ENCODE peak calls at places on chromosome 1, in nine cellular contexts. N is activated naive CD4-positive, alpha-beta T cell; D is fibroblast of lung; G is mucosa of descending colon; X is CD4-positive, alpha-beta T cell; L is NCI-H774; W is AG09319; K is endothelial cell; A is stimulated activated CD4-positive, alpha-beta T cell treated with anti-CD3 and anti-CD28 coated beads, TNF-alpha, amount 100 ng/mL, for 48 hours. Q is an unnamed sample.

GRCh38 chr1:30777060-30777905 is 19.7 kb upstream of the LAPTM5 start:
- DNase-seq in N (no peak), D (no peak), G (no peak), X (no peak), L (no peak), W (no peak), K (no peak), A (no peak), Q (peak)

GRCh38 chr1:184162266-184162665 is 110.7 kb downstream of the TSEN15 start:
- DNase-seq in N (no peak), D (no peak), G (no peak), X (no peak), L (no peak), W (no peak), K (no peak), A (no peak), Q (no peak)

GRCh38 chr1:201513498-201514243 is 6.7 kb upstream of the CSRP1 start:
- DNase-seq in N (no peak), D (no peak), G (no peak), X (no peak), L (no peak), W (no peak), K (no peak), A (no peak), Q (no peak)

GRCh38 chr1:102772831-102773230 is 335.5 kb downstream of the COL11A1 start:
- DNase-seq in N (no peak), D (no peak), G (no peak), X (no peak), L (no peak), W (no peak), K (no peak), A (no peak), Q (no peak)

GRCh38 chr1:192546596-192547199 is 28.9 kb upstream of the RGS1 start:
- DNase-seq in N (no peak), D (peak), G (no peak), X (no peak), L (no peak), W (no peak), K (no peak), A (no peak), Q (no peak)

GRCh38 chr1:207702317-207702716 is 49.5 kb upstream of the CD46 start:
- DNase-seq in N (no peak), D (no peak), G (no peak), X (no peak), L (no peak), W (no peak), K (no peak), A (no peak), Q (no peak)

GRCh38 chr1:8941906-8942305 is 3.8 kb upstream of the CA6 start:
- DNase-seq in N (no peak), D (peak), G (no peak), X (no peak), L (no peak), W (no peak), K (no peak), A (no peak), Q (no peak)

GRCh38 chr1:9906466-9906865 is 3.6 kb downstream of the CTNNBIP1 start:
- DNase-seq in N (no peak), D (no peak), G (no peak), X (no peak), L (no peak), W (no peak), K (no peak), A (no peak), Q (no peak)

GRCh38 chr1:220498188-220498587 is 29.7 kb upstream of the MARK1 start:
- DNase-seq in N (no peak), D (no peak), G (no peak), X (no peak), L (no peak), W (no peak), K (no peak), A (no peak), Q (no peak)

GRCh38 chr1:163796394-163796821 is 474.7 kb downstream of the NUF2 start:
- DNase-seq in N (no peak), D (peak), G (no peak), X (no peak), L (peak), W (peak), K (no peak), A (no peak), Q (no peak)

GRCh38 chr1:79232831-79233230 is 226.3 kb upstream of the ADGRL4 start:
- DNase-seq in N (no peak), D (no peak), G (no peak), X (no peak), L (no peak), W (no peak), K (no peak), A (no peak), Q (no peak)

GRCh38 chr1:219402925-219403324 is 210.0 kb downstream of the ZC3H11B start:
- DNase-seq in N (no peak), D (no peak), G (no peak), X (no peak), L (no peak), W (no peak), K (no peak), A (no peak), Q (no peak)

GRCh38 chr1:209382701-209383100 is 200.8 kb upstream of the CAMK1G start:
- DNase-seq in N (no peak), D (no peak), G (no peak), X (no peak), L (no peak), W (no peak), K (no peak), A (no peak), Q (no peak)

GRCh38 chr1:1989102-1989542 is 14.5 kb downstream of the CFAP74 start:
- DNase-seq in N (no peak), D (peak), G (no peak), X (no peak), L (no peak), W (no peak), K (no peak), A (no peak), Q (peak)

GRCh38 chr1:92826792-92827191 is 5.0 kb upstream of the RPL5 start:
- DNase-seq in N (no peak), D (peak), G (no peak), X (no peak), L (no peak), W (no peak), K (no peak), A (no peak), Q (peak)

GRCh38 chr1:24969616-24970398 is 39.7 kb upstream of the RUNX3 start:
- DNase-seq in N (no peak), D (no peak), G (no peak), X (no peak), L (no peak), W (no peak), K (no peak), A (no peak), Q (no peak)

GRCh38 chr1:33358771-33359503 is 38.0 kb upstream of the A3GALT2 start:
- DNase-seq in N (no peak), D (no peak), G (no peak), X (no peak), L (no peak), W (no peak), K (no peak), A (no peak), Q (no peak)

GRCh38 chr1:25727026-25727818 is 72.8 kb upstream of the SELENON start:
- DNase-seq in N (no peak), D (peak), G (peak), X (no peak), L (no peak), W (no peak), K (no peak), A (no peak), Q (no peak)

GRCh38 chr1:202248861-202249260 is 55.3 kb downstream of the LGR6 start:
- DNase-seq in N (no peak), D (no peak), G (no peak), X (no peak), L (no peak), W (no peak), K (no peak), A (no peak), Q (no peak)

GRCh38 chr1:28213315-28213714 is 19.5 kb downstream of the DNAJC8 start:
- DNase-seq in N (no peak), D (no peak), G (no peak), X (no peak), L (no peak), W (no peak), K (no peak), A (no peak), Q (peak)

GRCh38 chr1:66729130-66729922 is 22.9 kb upstream of the DYNLT5 start:
- DNase-seq in N (no peak), D (no peak), G (no peak), X (peak), L (no peak), W (no peak), K (no peak), A (no peak), Q (no peak)

GRCh38 chr1:210123924-210124589 is 108.5 kb upstream of the SERTAD4 start:
- DNase-seq in N (no peak), D (peak), G (no peak), X (no peak), L (no peak), W (peak), K (no peak), A (no peak), Q (no peak)

GRCh38 chr1:1137256-1138045 is 21.6 kb upstream of the C1orf159 start:
- DNase-seq in N (no peak), D (no peak), G (peak), X (peak), L (no peak), W (no peak), K (no peak), A (peak), Q (peak)